ENCODE peak calls at places on chromosomes 11 and 22, in four cellular contexts. F is transverse colon, B is upper lobe of left lung, V is SK-N-MC. Y is an unnamed sample.

GRCh38 chr11:45580399-45580798 is 85.0 kb downstream of the CHST1 start:
- DNase-seq in F (no peak), B (no peak), V (no peak), Y (no peak)

GRCh38 chr11:31114437-31114836 is 255.1 kb downstream of the DCDC1 start:
- DNase-seq in F (no peak), B (no peak), V (no peak), Y (no peak)

GRCh38 chr22:23259916-23260644 is 79.8 kb downstream of the BCR start:
- DNase-seq in F (no peak), B (no peak), V (no peak), Y (no peak)

GRCh38 chr11:76588455-76589325 is 81.9 kb downstream of the LRRC32 start:
- DNase-seq in F (peak), B (peak), V (no peak), Y (no peak)

GRCh38 chr22:23245045-23245798 is 64.9 kb downstream of the BCR start:
- DNase-seq in F (no peak), B (no peak), V (no peak), Y (no peak)

GRCh38 chr11:18736590-18737148 is 10.7 kb upstream of the IGSF22 start:
- DNase-seq in F (no peak), B (no peak), V (no peak), Y (no peak)

GRCh38 chr11:86288776-86289507 is 13.1 kb upstream of the HIKESHI start:
- DNase-seq in F (no peak), B (no peak), V (no peak), Y (no peak)

GRCh38 chr11:77093987-77094840 is 8.4 kb upstream of the OMP start:
- DNase-seq in F (no peak), B (no peak), V (no peak), Y (no peak)

GRCh38 chr22:20432244-20432686 is 5.4 kb downstream of the SCARF2 start:
- DNase-seq in F (no peak), B (peak), V (no peak), Y (no peak)

GRCh38 chr22:22770280-22770871 is 117.2 kb upstream of the IGLL5 start:
- DNase-seq in F (peak), B (no peak), V (no peak), Y (no peak)

GRCh38 chr11:84558085-84558905 is 1068.8 kb downstream of the DLG2 start:
- DNase-seq in F (peak), B (no peak), V (peak), Y (peak)

GRCh38 chr11:119189393-119189792 is 4.1 kb downstream of the NHERF4 start:
- DNase-seq in F (no peak), B (no peak), V (no peak), Y (no peak)

GRCh38 chr22:39959640-39960447 is at the start of gene TMA7B:
- DNase-seq in F (no peak), B (peak), V (no peak), Y (no peak)

GRCh38 chr11:65471410-65471762 is 27.5 kb upstream of the MALAT1 start:
- DNase-seq in F (peak), B (no peak), V (no peak), Y (no peak)

GRCh38 chr11:121870202-121871045 is 245.6 kb downstream of the BLID start:
- DNase-seq in F (no peak), B (no peak), V (no peak), Y (no peak)

GRCh38 chr11:96464695-96465307 is 75.0 kb downstream of the JRKL start:
- DNase-seq in F (no peak), B (no peak), V (peak), Y (peak)

GRCh38 chr11:10305964-10306918 is 1.4 kb downstream of the ADM start:
- DNase-seq in F (peak), B (peak), V (no peak), Y (no peak)

GRCh38 chr11:75597636-75598035 is 35.6 kb downstream of the SERPINH1 start:
- DNase-seq in F (no peak), B (no peak), V (no peak), Y (no peak)

GRCh38 chr11:66530927-66531722 is 14.7 kb downstream of the ZDHHC24 start:
- DNase-seq in F (no peak), B (no peak), V (no peak), Y (no peak)

GRCh38 chr11:116835791-116836647 is 1.4 kb downstream of the APOA1 start:
- DNase-seq in F (peak), B (peak), V (peak), Y (peak)

GRCh38 chr11:47216141-47216798 is 1.5 kb downstream of the DDB2 start:
- DNase-seq in F (peak), B (no peak), V (no peak), Y (no peak)

GRCh38 chr11:79312591-79313267 is 128.1 kb downstream of the TENM4 start:
- DNase-seq in F (no peak), B (no peak), V (no peak), Y (no peak)

GRCh38 chr11:87290304-87290922 is 252.7 kb downstream of the TMEM135 start:
- DNase-seq in F (no peak), B (no peak), V (no peak), Y (peak)

GRCh38 chr11:587546-587945 is 11.3 kb downstream of the PHRF1 start:
- DNase-seq in F (no peak), B (no peak), V (no peak), Y (no peak)

GRCh38 chr11:83282084-83282716 is 4.0 kb downstream of the CCDC90B start:
- DNase-seq in F (no peak), B (no peak), V (no peak), Y (no peak)

GRCh38 chr11:68354181-68354872 is 41.9 kb downstream of the LRP5 start:
- DNase-seq in F (peak), B (peak), V (no peak), Y (peak)

GRCh38 chr11:5809122-5809519 is 397 bp downstream of the OR52N2 start:
- DNase-seq in F (no peak), B (no peak), V (no peak), Y (no peak)

GRCh38 chr11:102138677-102139076 is 28.4 kb downstream of the YAP1 start:
- DNase-seq in F (no peak), B (no peak), V (no peak), Y (no peak)

GRCh38 chr22:48943567-48944432 is 883.9 kb downstream of the BRD1 start:
- DNase-seq in F (peak), B (peak), V (no peak), Y (no peak)

GRCh38 chr22:23305922-23306374 is 125.6 kb downstream of the BCR start:
- DNase-seq in F (peak), B (no peak), V (peak), Y (no peak)

GRCh38 chr11:79440451-79441158 is at the start of gene TENM4:
- DNase-seq in F (peak), B (peak), V (no peak), Y (no peak)

GRCh38 chr11:101860694-101861371 is 54.0 kb upstream of the CEP126 start:
- DNase-seq in F (peak), B (no peak), V (peak), Y (peak)

GRCh38 chr22:33194529-33194928 is 136.3 kb upstream of the SYN3 start:
- DNase-seq in F (no peak), B (no peak), V (no peak), Y (no peak)

GRCh38 chr11:120210651-120211521 is at the start of gene OAF:
- DNase-seq in F (peak), B (peak), V (no peak), Y (no peak)

GRCh38 chr11:73972620-73973449 is 9.8 kb downstream of the UCP2 start:
- DNase-seq in F (no peak), B (no peak), V (no peak), Y (no peak)

GRCh38 chr22:38107692-38108515 is 2.6 kb downstream of the BAIAP2L2 start:
- DNase-seq in F (peak), B (peak), V (no peak), Y (no peak)

GRCh38 chr11:123056835-123057491 is 5.0 kb downstream of the HSPA8 start:
- DNase-seq in F (no peak), B (no peak), V (no peak), Y (no peak)

GRCh38 chr11:130456276-130456675 is 7.8 kb downstream of the ADAMTS15 start:
- DNase-seq in F (no peak), B (no peak), V (no peak), Y (no peak)

GRCh38 chr11:56842829-56843794 is 94.6 kb upstream of the OR9G4 start:
- DNase-seq in F (no peak), B (no peak), V (no peak), Y (no peak)

GRCh38 chr22:43293259-43293658 is 49.9 kb downstream of the SCUBE1 start:
- DNase-seq in F (peak), B (peak), V (no peak), Y (no peak)
- TF ChIP-seq POLR2AphosphoS5 in F (no peak), B (no peak), V (no peak), Y (no peak)

GRCh38 chr11:43879789-43880639 is 617 bp upstream of the ALKBH3 start:
- DNase-seq in F (peak), B (no peak), V (no peak), Y (no peak)
- TF ChIP-seq POLR2AphosphoS5 in F (no peak), B (no peak), V (no peak), Y (no peak)

GRCh38 chr11:33944345-33944692 is 52.4 kb upstream of the LMO2 start:
- DNase-seq in F (no peak), B (no peak), V (no peak), Y (no peak)

GRCh38 chr11:33944693-33945424 is 53.0 kb upstream of the LMO2 start:
- DNase-seq in F (no peak), B (no peak), V (no peak), Y (no peak)

GRCh38 chr11:33945481-33946268 is 53.8 kb upstream of the LMO2 start:
- DNase-seq in F (no peak), B (no peak), V (no peak), Y (no peak)

GRCh38 chr11:33942954-33943353 is 51.1 kb upstream of the LMO2 start:
- DNase-seq in F (no peak), B (no peak), V (no peak), Y (no peak)

DNA sequence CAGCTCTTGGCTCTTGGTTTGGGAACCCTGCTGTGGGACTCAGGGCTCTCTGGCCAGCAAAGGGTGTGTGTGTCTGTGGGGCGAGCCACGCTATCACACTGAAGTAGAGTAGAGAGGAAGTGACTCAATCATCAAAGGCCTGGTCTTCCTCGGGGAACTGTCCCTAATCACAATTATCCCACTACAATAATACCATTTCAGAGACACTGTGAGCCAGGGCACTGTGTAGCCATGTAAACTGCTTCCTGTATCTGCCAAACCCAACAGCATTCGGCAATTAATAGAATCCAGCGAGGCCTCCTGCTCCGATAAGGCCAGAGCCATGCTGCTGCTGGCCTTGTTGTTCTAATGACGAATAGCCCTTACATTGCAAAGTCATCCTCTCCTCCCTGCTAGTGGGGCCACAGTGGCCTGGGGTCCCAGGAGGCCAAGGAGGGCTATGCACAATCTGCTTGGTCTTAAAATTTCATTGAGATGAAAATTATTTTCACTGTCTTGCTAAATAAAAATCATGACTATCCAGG is 49.8 kb upstream of the LMO2 start:
- DNase-seq in F (no peak), B (no peak), V (no peak), Y (no peak)
- TF ChIP-seq POLR2AphosphoS5 in F (no peak), B (no peak), V (no peak), Y (no peak)

GRCh38 chr22:21624880-21625791 is 4.7 kb downstream of the YDJC start:
- DNase-seq in F (no peak), B (no peak), V (no peak), Y (no peak)
- TF ChIP-seq POLR2AphosphoS5 in F (no peak), B (no peak), V (no peak), Y (no peak)

Y was measured in Panc1.